ENCODE peak calls at places on chromosomes 7 and 10, in nine cellular contexts. M is GDM1; K is D721Med; I is activated CD4-positive, alpha-beta T cell treated with anti-CD3 and anti-CD28 coated beads, Interleukin-2, amount 50 U/mL, for 4 hours; A is thoracic aorta; X is NCI-H2081; S is activated naive CD4-positive, alpha-beta T cell; G is bronchial epithelial cell; C is fibroblast of the conjunctiva. D is an unnamed sample.
A peak's percentile ranks its signal among the peaks of the same experiment; 100 is the strongest.

GRCh38 chr10:28765641-28766040 is 88.3 kb downstream of the BAMBI start:
- DNase-seq in M (no peak), K (no peak), I (no peak), A (no peak), X (no peak), S (no peak), G (no peak), C (no peak), D (no peak)

GRCh38 chr10:33008499-33009243 is 50.6 kb upstream of the ITGB1 start:
- DNase-seq in M (peak; percentile 42), K (peak; percentile 19), I (peak; percentile 55), A (no peak), X (peak; percentile 58), S (peak; percentile 13), G (peak; percentile 82), C (peak; percentile 80), D (peak; percentile 83)

GRCh38 chr10:106320876-106321275 is 843.6 kb downstream of the SORCS1 start:
- DNase-seq in M (no peak), K (no peak), I (no peak), A (no peak), X (no peak), S (no peak), G (no peak), C (no peak), D (no peak)

GRCh38 chr7:75995996-75996395 is 1.6 kb upstream of the TMEM120A start:
- DNase-seq in M (no peak), K (no peak), I (no peak), A (no peak), X (no peak), S (no peak), G (no peak), C (no peak), D (no peak)

GRCh38 chr7:124462249-124462648 is 303.3 kb downstream of the GPR37 start:
- DNase-seq in M (no peak), K (no peak), I (no peak), A (no peak), X (no peak), S (no peak), G (peak; percentile 89), C (no peak), D (no peak)

GRCh38 chr7:90178166-90178565 is 23.9 kb downstream of the STEAP1 start:
- DNase-seq in M (no peak), K (no peak), I (no peak), A (no peak), X (no peak), S (no peak), G (no peak), C (no peak), D (no peak)

GRCh38 chr7:130009848-130010688 is 41.1 kb downstream of the ZC3HC1 start:
- DNase-seq in M (no peak), K (no peak), I (no peak), A (no peak), X (no peak), S (no peak), G (peak; percentile 95), C (peak; percentile 52), D (peak; percentile 62)

GRCh38 chr7:142669074-142669654 is 80.1 kb upstream of the PRSS1 start:
- DNase-seq in M (no peak), K (no peak), I (no peak), A (no peak), X (peak; percentile 50), S (no peak), G (peak; percentile 39), C (no peak), D (no peak)

D was measured in stimulated activated effector memory CD8-positive, alpha-beta T cell treated with anti-CD3 and anti-CD28 coated beads, Interleukin-12 subunit alpha, Interleukin-12 subunit beta, amount 100 ng/mL, for 72 hours.